ENCODE peak calls at places on chromosomes 3 and 15, in six cellular contexts. U, S, P, Y, E and R are unnamed samples.

GRCh38 chr15:86040360-86041095 is 39.1 kb upstream of the AGBL1 start:
- DNase-seq in E (no peak), U (no peak), Y (no peak), P (no peak), S (no peak), R (no peak)

GRCh38 chr15:60091150-60091549 is 87.0 kb downstream of the FOXB1 start:
- DNase-seq in U (peak; percentile 12), S (peak; percentile 97), E (peak; percentile 89), P (no peak), Y (no peak), R (no peak)

GRCh38 chr3:165210132-165210531 is 13.9 kb upstream of the SLITRK3 start:
- DNase-seq in E (no peak), Y (peak; percentile 14), S (no peak), P (no peak), U (no peak), R (no peak)

GRCh38 chr3:136632625-136633081 is 119.5 kb downstream of the STAG1 start:
- DNase-seq in U (no peak), Y (no peak), S (no peak), E (no peak), P (no peak), R (peak; percentile 49)

GRCh38 chr15:80423215-80423614 is 19.0 kb downstream of the ARNT2 start:
- DNase-seq in S (no peak), U (no peak), Y (no peak), E (no peak), P (no peak), R (no peak)

GRCh38 chr3:23519548-23520208 is 286.1 kb upstream of the UBE2E1 start:
- DNase-seq in P (no peak), S (no peak), E (no peak), U (no peak), Y (peak; percentile 73), R (no peak)

GRCh38 chr3:195154793-195155535 is 116.0 kb downstream of the XXYLT1 start:
- DNase-seq in P (no peak), E (peak; percentile 88), S (peak; percentile 81), Y (peak; percentile 47), U (peak; percentile 84), R (no peak)

GRCh38 chr15:82044373-82045178 is 1.2 kb downstream of the MEX3B start:
- DNase-seq in P (no peak), E (peak; percentile 74), U (peak; percentile 44), S (peak; percentile 28), Y (no peak), R (no peak)

GRCh38 chr3:140726061-140726460 is 48.2 kb downstream of the TRIM42 start:
- DNase-seq in Y (no peak), P (no peak), U (no peak), E (no peak), S (no peak), R (no peak)

GRCh38 chr15:66675456-66675855 is 26.6 kb upstream of the SMAD6 start:
- DNase-seq in P (no peak), S (no peak), E (no peak), Y (no peak), U (no peak), R (no peak)

GRCh38 chr3:96466441-96466840 is 348.0 kb upstream of the EPHA6 start:
- DNase-seq in P (no peak), U (no peak), E (no peak), Y (no peak), S (no peak), R (no peak)

GRCh38 chr15:32869814-32870213 is 152.0 kb downstream of the GREM1 start:
- DNase-seq in Y (no peak), U (no peak), S (no peak), P (no peak), E (no peak), R (no peak)

GRCh38 chr15:83289160-83289559 is 4.7 kb upstream of the BNC1 start:
- DNase-seq in Y (no peak), E (peak; percentile 69), S (no peak), U (no peak), P (no peak), R (no peak)

GRCh38 chr3:3302964-3303363 is 123.5 kb upstream of the CRBN start:
- DNase-seq in U (no peak), E (no peak), Y (no peak), S (no peak), P (no peak), R (no peak)

GRCh38 chr15:98421419-98422085 is 226.8 kb upstream of the IGF1R start:
- DNase-seq in E (peak; percentile 91), S (peak; percentile 79), Y (peak; percentile 63), P (peak; percentile 58), U (peak; percentile 76), R (peak; percentile 71)

GRCh38 chr3:83523470-83524073 is 1435.2 kb upstream of the CADM2 start:
- DNase-seq in U (no peak), Y (peak; percentile 54), E (no peak), S (peak; percentile 25), P (no peak), R (peak; percentile 85)

GRCh38 chr3:155981669-155982068 is 111.2 kb downstream of the GMPS start:
- DNase-seq in P (no peak), E (no peak), S (no peak), Y (no peak), U (no peak), R (no peak)

GRCh38 chr3:48607519-48607918 is 1.9 kb downstream of the UQCRC1 start:
- DNase-seq in Y (no peak), U (no peak), E (no peak), P (no peak), S (no peak), R (no peak)

GRCh38 chr3:192887701-192888100 is 30.0 kb downstream of the MB21D2 start:
- DNase-seq in Y (no peak), E (no peak), P (no peak), U (no peak), S (no peak), R (no peak)

GRCh38 chr3:192817053-192817452 is 89.7 kb upstream of the FGF12 start:
- DNase-seq in E (peak; percentile 41), U (no peak), S (peak; percentile 21), P (no peak), Y (no peak), R (no peak)

GRCh38 chr3:113575191-113575590 is 42.8 kb downstream of the SIDT1 start:
- DNase-seq in U (no peak), S (no peak), E (no peak), Y (no peak), P (no peak), R (no peak)

GRCh38 chr3:15336057-15336456 is 3.7 kb upstream of the SH3BP5 start:
- DNase-seq in Y (no peak), P (no peak), E (no peak), S (no peak), U (no peak), R (no peak)

GRCh38 chr3:128310286-128311058 is 156.2 kb downstream of the DNAJB8 start:
- DNase-seq in E (no peak), Y (no peak), S (no peak), P (no peak), U (no peak), R (no peak)

GRCh38 chr3:87167634-87168456 is 59.3 kb upstream of the CHMP2B start:
- DNase-seq in E (peak; percentile 32), S (peak; percentile 2), P (no peak), U (no peak), Y (peak; percentile 58), R (peak; percentile 83)

GRCh38 chr15:33068531-33068990 is 126.0 kb downstream of the FMN1 start:
- DNase-seq in U (no peak), S (peak; percentile 76), P (no peak), Y (no peak), E (peak; percentile 64), R (no peak)

GRCh38 chr15:25416693-25417092 is 22.1 kb downstream of the UBE3A start:
- DNase-seq in S (no peak), Y (no peak), U (no peak), P (no peak), E (no peak), R (no peak)

GRCh38 chr3:79005084-79005483 is 762.7 kb downstream of the ROBO1 start:
- DNase-seq in S (no peak), E (no peak), Y (no peak), P (no peak), U (no peak), R (no peak)

GRCh38 chr3:30112904-30113484 is 493.4 kb upstream of the TGFBR2 start:
- DNase-seq in E (peak; percentile 27), P (no peak), Y (peak; percentile 66), S (peak; percentile 1), U (no peak), R (peak; percentile 67)

GRCh38 chr15:40847225-40847961 is 3.5 kb downstream of the SPINT1 start:
- DNase-seq in S (peak; percentile 78), Y (peak; percentile 69), P (no peak), U (peak; percentile 28), E (peak; percentile 27), R (peak; percentile 82)

GRCh38 chr15:85541744-85542143 is 161.3 kb downstream of the AKAP13 start:
- DNase-seq in Y (no peak), E (peak; percentile 13), U (no peak), P (no peak), S (no peak), R (no peak)

GRCh38 chr3:127478922-127479321 is 111.6 kb downstream of the TPRA1 start:
- DNase-seq in E (no peak), P (no peak), U (no peak), Y (no peak), S (no peak), R (no peak)